ENCODE peak calls at places on chromosomes 1 and 21, in five cellular contexts. J is esophagus muscularis mucosa, V is suprapubic skin, E is transverse colon, Z is stomach. B is an unnamed sample.

GRCh38 chr21:43585924-43586411 is 73.3 kb downstream of the HSF2BP start:
- DNase-seq in J (peak), E (no peak), Z (peak), V (no peak), B (peak)

GRCh38 chr1:148353461-148354283 is 129.4 kb downstream of the PPIAL4G start:
- DNase-seq in V (no peak), Z (no peak), J (no peak), E (no peak), B (no peak)

GRCh38 chr1:27979151-27979858 is 19.5 kb downstream of the XKR8 start:
- DNase-seq in Z (no peak), E (no peak), J (no peak), V (no peak), B (no peak)

GRCh38 chr1:117606608-117607261 is 887 bp downstream of the TENT5C start:
- DNase-seq in V (no peak), Z (peak), J (no peak), E (peak), B (peak)

GRCh38 chr21:38793926-38794713 is 11.6 kb upstream of the ETS2 start:
- DNase-seq in Z (no peak), E (no peak), J (no peak), V (no peak), B (no peak)

GRCh38 chr1:12525311-12526181 is 92.5 kb downstream of the DHRS3 start:
- DNase-seq in J (no peak), Z (peak), V (peak), E (peak), B (peak)

GRCh38 chr1:119409731-119410130 is 5.2 kb upstream of the HSD3B2 start:
- DNase-seq in V (no peak), J (no peak), E (no peak), Z (no peak), B (no peak)

GRCh38 chr21:35324372-35325220 is 275.5 kb upstream of the RUNX1 start:
- DNase-seq in Z (no peak), E (peak), J (peak), V (no peak), B (peak)

GRCh38 chr1:113998361-113998760 is 19.1 kb downstream of the OLFML3 start:
- DNase-seq in J (no peak), E (no peak), Z (no peak), V (no peak), B (no peak)

GRCh38 chr1:34711936-34712688 is 42.7 kb upstream of the GJB5 start:
- DNase-seq in E (no peak), V (no peak), Z (no peak), J (no peak), B (peak)

GRCh38 chr1:3483801-3484444 is 29.5 kb downstream of the ARHGEF16 start:
- DNase-seq in E (peak), J (no peak), V (no peak), Z (peak), B (no peak)

GRCh38 chr1:204834752-204835151 is 35.9 kb upstream of the NFASC start:
- DNase-seq in Z (no peak), V (no peak), E (no peak), J (no peak), B (no peak)

GRCh38 chr21:44695176-44695575 is 1.8 kb upstream of the KRTAP10-12 start:
- DNase-seq in E (no peak), V (no peak), J (no peak), Z (no peak), B (no peak)

GRCh38 chr1:197951089-197951488 is 33.9 kb downstream of the LHX9 start:
- DNase-seq in V (no peak), E (no peak), J (no peak), Z (no peak), B (no peak)

GRCh38 chr1:4652631-4653327 is 1.6 kb upstream of the AJAP1 start:
- DNase-seq in V (no peak), Z (peak), E (peak), J (no peak), B (peak)

GRCh38 chr1:143666851-143667250 is 304.9 kb downstream of the FAM72C start:
- DNase-seq in Z (no peak), V (no peak), E (no peak), J (no peak), B (no peak)

GRCh38 chr1:107389410-107390075 is 248.7 kb downstream of the NTNG1 start:
- DNase-seq in J (no peak), E (no peak), Z (no peak), V (no peak), B (no peak)

GRCh38 chr1:1941868-1942752 is 23.0 kb upstream of the TMEM52 start:
- DNase-seq in E (no peak), Z (no peak), V (peak), J (no peak), B (no peak)

GRCh38 chr1:202201266-202201665 is 7.7 kb downstream of the LGR6 start:
- DNase-seq in Z (no peak), V (no peak), J (no peak), E (no peak), B (no peak)

GRCh38 chr1:18957136-18957521 is 653 bp upstream of the IFFO2 start:
- DNase-seq in Z (no peak), V (peak), J (no peak), E (no peak), B (no peak)

GRCh38 chr1:54681396-54681795 is 34.3 kb upstream of the TTC4 start:
- DNase-seq in J (no peak), Z (no peak), E (no peak), V (no peak), B (no peak)

DNA sequence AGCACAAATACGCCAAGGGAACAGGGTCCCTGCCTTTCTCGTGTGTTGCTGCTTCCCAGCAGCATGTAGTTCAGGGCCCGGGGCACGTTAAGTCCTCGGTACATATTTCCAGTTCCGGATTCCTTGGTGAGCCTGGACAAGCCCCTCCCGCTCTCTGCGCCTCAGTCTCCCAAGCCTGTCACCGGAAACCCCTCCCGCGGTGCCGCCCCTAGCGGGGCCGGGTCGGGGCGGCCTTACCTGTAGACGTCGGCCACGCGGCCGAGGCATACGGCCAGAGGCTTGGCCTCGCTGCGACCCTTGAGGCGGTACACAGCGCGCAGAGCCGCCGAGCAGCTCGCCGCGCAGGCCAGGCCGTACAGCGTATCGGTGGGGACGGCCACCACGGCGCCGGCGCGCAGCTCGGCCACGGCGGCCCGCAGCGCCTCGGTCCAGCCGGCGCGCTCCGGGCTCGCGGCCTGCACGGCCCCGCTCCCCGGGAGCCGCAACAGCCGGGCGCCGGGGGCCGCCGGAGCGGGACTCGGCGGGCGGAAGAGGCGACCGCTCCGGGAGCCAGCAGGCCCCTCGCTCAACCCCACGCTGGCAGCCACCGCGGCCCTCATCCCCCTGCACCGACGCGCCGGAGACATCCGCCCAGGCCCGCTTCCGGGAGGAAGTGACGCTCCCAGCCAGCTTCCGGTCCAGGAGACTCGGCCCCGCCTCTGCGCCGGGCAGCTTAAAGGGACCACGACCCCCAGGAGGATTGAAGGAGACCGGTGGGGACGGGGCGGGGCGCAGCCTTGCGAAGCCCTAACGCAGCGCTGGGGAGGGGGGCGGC is at the start of the genes C1orf122 and YRDC:
- DNase-seq in J (peak), Z (peak), V (peak), E (peak), B (peak)
- TF ChIP-seq EP300 in J (no peak), Z (no peak), V (no peak), E (no peak), B (no peak)

DNA sequence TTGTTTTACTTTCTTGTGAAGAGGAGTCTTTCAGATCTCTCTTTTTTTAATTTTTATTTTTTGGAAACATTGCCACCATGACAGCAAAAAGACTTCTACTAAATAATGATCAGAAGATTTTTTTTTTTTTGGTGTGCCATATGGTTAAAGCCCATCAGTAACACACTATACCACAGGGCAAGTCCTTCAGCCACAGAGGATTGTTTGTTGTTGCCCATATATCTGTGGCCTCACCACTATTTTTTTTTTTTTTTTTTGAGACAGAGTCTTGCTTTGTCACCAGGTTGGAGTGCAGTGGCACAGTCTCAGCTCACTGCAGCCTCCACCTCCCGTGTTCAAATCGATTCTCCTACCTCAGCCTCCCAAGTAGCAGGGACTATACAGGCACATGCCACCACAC is 29.2 kb downstream of the UAP1 start:
- DNase-seq in E (no peak), Z (no peak), J (no peak), V (no peak), B (no peak)
- TF ChIP-seq POLR2A in E (no peak), Z (no peak), J (no peak), V (no peak), B (no peak)

DNA sequence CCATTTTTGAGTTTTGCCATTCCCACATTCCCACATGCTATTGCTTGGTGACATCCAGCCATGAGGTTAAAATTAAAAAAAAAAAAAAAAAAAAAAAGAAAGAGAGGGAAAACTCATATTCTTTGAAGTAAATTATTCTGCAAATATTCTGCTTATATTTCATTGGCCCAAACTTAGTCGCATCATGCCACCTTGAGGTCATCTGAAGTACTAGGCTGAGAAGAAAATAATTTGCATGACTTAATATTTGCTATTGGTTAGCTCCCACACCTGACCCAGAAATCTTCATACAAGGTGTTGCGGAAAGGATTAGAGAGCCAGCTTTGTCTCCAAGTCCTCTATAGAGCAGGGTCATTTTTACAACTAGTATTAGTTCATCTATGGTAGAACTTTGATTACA is 2206.0 kb downstream of the MRPL39 start:
- DNase-seq in Z (no peak), V (no peak), J (no peak), E (no peak), B (no peak)
- TF ChIP-seq EP300 in Z (no peak), V (no peak), J (no peak), E (no peak), B (no peak)

GRCh38 chr1:220786337-220787068 is at the start of gene MTARC1:
- DNase-seq in E (peak), Z (peak), V (peak), J (no peak), B (peak)
- TF ChIP-seq POLR2A in E (no peak), Z (no peak), V (no peak), J (no peak), B (no peak)

GRCh38 chr1:74368335-74368734 is 133.1 kb downstream of the TNNI3K start:
- DNase-seq in Z (no peak), V (no peak), E (no peak), J (no peak), B (no peak)
- TF ChIP-seq EP300 in Z (no peak), V (no peak), E (no peak), J (no peak), B (no peak)

DNA sequence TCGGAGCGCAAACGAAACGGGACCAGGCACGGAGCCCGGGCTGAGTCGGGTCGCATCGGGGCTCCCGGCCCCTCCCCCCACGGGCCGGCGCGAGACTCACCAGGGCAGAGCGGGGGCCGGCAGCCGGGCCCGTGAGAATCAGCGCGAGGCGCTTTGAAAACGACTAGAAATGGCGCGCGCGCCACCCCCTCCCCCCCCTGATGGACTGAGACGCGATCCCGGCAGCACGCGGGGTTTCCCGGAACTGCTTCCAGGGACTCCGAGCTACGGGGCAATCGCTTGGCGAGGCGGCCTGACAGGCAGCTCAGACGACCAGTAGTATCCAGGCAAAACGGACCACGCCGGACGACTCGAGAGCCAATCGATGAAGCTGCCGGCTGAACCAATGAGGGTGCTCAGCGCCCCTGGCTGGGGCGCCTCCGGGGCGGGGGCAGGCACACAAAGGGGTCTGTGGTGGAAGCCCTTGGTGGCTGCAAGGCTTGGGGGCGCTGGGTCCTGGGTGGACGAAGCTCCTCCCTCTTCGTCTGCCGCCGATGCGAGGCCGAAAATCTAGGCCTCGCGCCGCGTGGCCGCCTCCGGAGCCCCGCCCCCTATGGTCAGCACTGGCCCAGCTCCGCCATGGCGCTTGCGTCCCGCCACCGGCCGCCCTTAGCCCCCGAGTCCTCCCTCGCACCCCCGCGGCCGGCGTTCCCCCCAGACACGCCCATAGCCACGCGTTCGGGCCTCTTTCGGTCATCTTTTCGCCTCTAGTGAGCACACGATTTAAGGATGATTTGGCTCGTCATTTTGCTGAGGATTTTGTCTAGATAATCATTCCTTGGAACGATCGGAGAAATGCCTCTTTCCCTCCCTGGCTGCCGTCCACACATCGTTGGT is at the start of gene HNRNPR:
- DNase-seq in V (peak), E (peak), J (peak), Z (peak), B (peak)
- TF ChIP-seq POLR2A in V (peak), E (peak), J (peak), Z (peak), B (peak)

DNA sequence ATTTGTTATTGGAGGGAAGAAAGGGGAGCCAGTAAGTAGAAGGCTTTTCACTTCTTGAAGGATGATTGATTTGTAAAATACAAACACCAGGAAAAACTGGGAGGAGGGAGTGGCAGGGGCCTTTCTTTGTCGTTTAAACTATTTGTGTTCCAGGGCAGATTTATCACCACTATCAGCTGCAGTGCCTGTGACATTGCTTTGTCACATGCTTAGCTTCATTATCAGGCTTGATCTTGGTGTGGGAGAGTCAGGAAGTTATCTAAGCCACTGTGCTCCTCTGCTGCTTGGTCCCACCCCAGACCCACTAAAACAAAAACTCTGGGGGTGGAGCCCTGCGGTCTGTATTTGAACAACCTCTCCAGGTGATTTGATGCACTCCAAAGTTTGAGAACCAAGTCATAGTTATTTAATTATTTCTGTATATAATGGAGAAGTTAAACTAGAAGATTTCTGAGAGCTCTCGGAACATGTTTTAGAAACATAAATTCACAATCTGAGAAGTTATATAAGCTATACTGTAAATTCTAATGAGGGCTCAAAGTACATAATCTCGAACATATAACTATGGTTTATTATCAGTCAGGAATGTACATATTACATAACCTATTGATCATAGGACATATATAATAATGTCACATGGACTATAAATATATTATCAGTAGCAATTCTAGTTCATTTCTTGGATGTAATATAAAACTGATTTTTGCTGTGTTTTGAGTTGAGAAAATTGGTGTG is 87.9 kb downstream of the CDC14A start:
- DNase-seq in E (peak), V (no peak), Z (peak), J (no peak), B (no peak)
- TF ChIP-seq EP300 in E (no peak), V (no peak), Z (no peak), J (no peak), B (no peak)

DNA sequence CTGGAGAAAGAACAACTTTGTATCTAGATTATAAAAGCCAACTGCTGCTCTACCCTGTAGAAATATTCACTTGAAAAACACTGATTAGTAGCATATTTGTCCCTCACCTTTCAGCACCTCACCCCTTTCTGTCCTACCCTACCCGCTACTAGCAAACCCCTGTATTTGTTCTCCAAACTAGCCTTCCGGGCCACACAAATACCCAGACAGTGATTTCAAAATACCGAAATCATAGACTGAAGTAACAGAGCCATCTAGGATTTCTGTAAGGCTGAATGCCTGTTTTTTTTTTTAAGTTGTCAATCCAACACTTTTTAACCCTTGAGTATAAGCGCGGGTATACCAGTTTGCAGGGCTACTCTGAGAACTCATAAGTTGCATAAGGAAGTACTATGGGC is 398 bp upstream of the DPT start:
- DNase-seq in E (no peak), V (no peak), J (no peak), Z (no peak), B (no peak)
- TF ChIP-seq POLR2A in E (no peak), V (no peak), J (no peak), Z (no peak), B (no peak)

GRCh38 chr1:14954930-14955329 is 198.6 kb upstream of the TMEM51 start:
- DNase-seq in E (no peak), J (no peak), Z (no peak), V (no peak), B (no peak)
- TF ChIP-seq EP300 in E (no peak), J (no peak), Z (no peak), V (no peak), B (no peak)

B was measured in ovary.